ENCODE peak calls at places on chromosome 12, in ten cellular contexts. X is AG08396; F is HFF-Myc; P is HAP-1; B is RCC 7860; D is stimulated activated CD8-positive, alpha-beta memory T cell treated with anti-CD3 and anti-CD28 coated beads, Interleukin-4, amount 100 ng/mL, for 4 hours; L is amniotic stem cell; T is cardiac muscle cell; W is activated T-helper 1 cell treated with Interleukin-2 at 50 U/mL for 16 hours; I is HFFc6. M is an unnamed sample.

GRCh38 chr12:3480744-3481143 is 10.3 kb upstream of the PRMT8 start:
- DNase-seq in X (no peak), F (no peak), P (no peak), B (no peak), D (no peak), L (no peak), T (peak), W (no peak), I (no peak), M (no peak)

GRCh38 chr12:38956337-38956736 is 50.9 kb upstream of the CPNE8 start:
- DNase-seq in X (no peak), F (no peak), P (no peak), B (peak), D (no peak), L (no peak), T (no peak), W (no peak), I (no peak), M (no peak)

GRCh38 chr12:56724660-56724988 is 475 bp downstream of the NACA start:
- DNase-seq in X (no peak), F (no peak), P (peak), B (no peak), D (no peak), L (no peak), T (peak), W (no peak), I (no peak), M (peak)

GRCh38 chr12:85441740-85442139 is 161.7 kb downstream of the ALX1 start:
- DNase-seq in X (no peak), F (no peak), P (no peak), B (no peak), D (no peak), L (peak), T (no peak), W (no peak), I (no peak), M (no peak)

GRCh38 chr12:8629486-8630033 is 16.9 kb upstream of the AICDA start:
- DNase-seq in X (no peak), F (peak), P (no peak), B (peak), D (no peak), L (no peak), T (peak), W (no peak), I (no peak), M (no peak)

GRCh38 chr12:120504587-120504986 is 8.7 kb downstream of the DYNLL1 start:
- DNase-seq in X (no peak), F (no peak), P (peak), B (no peak), D (no peak), L (no peak), T (no peak), W (no peak), I (no peak), M (no peak)

GRCh38 chr12:56374726-56375597 is 12.3 kb upstream of the APOF start:
- DNase-seq in X (no peak), F (no peak), P (no peak), B (no peak), D (no peak), L (no peak), T (no peak), W (no peak), I (no peak), M (no peak)

GRCh38 chr12:54006700-54007220 is 2.0 kb upstream of the HOXC8 start:
- DNase-seq in X (no peak), F (no peak), P (no peak), B (no peak), D (no peak), L (no peak), T (no peak), W (no peak), I (no peak), M (no peak)

GRCh38 chr12:91327889-91328288 is 145.3 kb upstream of the DCN start:
- DNase-seq in X (no peak), F (no peak), P (no peak), B (no peak), D (no peak), L (no peak), T (no peak), W (no peak), I (peak), M (no peak)

GRCh38 chr12:95413576-95413975 is 60.4 kb upstream of the METAP2 start:
- DNase-seq in X (no peak), F (no peak), P (no peak), B (no peak), D (no peak), L (no peak), T (no peak), W (no peak), I (peak), M (no peak)

GRCh38 chr12:107178776-107179175 is 85.4 kb upstream of the CRY1 start:
- DNase-seq in X (no peak), F (no peak), P (no peak), B (no peak), D (no peak), L (no peak), T (no peak), W (no peak), I (no peak), M (no peak)

GRCh38 chr12:690466-690865 is 27.2 kb upstream of the NINJ2 start:
- DNase-seq in X (no peak), F (no peak), P (peak), B (no peak), D (no peak), L (no peak), T (no peak), W (no peak), I (no peak), M (no peak)

GRCh38 chr12:42332301-42332894 is 6.4 kb downstream of the PPHLN1 start:
- DNase-seq in X (peak), F (no peak), P (peak), B (peak), D (no peak), L (peak), T (peak), W (no peak), I (peak), M (no peak)

GRCh38 chr12:111570090-111570961 is 28.8 kb downstream of the ATXN2 start:
- DNase-seq in X (peak), F (peak), P (no peak), B (peak), D (no peak), L (peak), T (no peak), W (no peak), I (peak), M (no peak)

GRCh38 chr12:118727967-118728366 is 253.4 kb upstream of the SRRM4 start:
- DNase-seq in X (no peak), F (no peak), P (no peak), B (no peak), D (no peak), L (no peak), T (no peak), W (no peak), I (no peak), M (no peak)

GRCh38 chr12:21502164-21502496 is 541 bp downstream of the GOLT1B start:
- DNase-seq in X (peak), F (no peak), P (no peak), B (no peak), D (peak), L (no peak), T (peak), W (peak), I (peak), M (no peak)

GRCh38 chr12:106956048-106956935 is 585 bp downstream of the TMEM263 start:
- DNase-seq in X (peak), F (peak), P (peak), B (peak), D (peak), L (peak), T (peak), W (peak), I (peak), M (peak)

GRCh38 chr12:57692500-57692899 is 1.4 kb upstream of the OS9 start:
- DNase-seq in X (no peak), F (no peak), P (no peak), B (no peak), D (no peak), L (no peak), T (no peak), W (no peak), I (no peak), M (no peak)

GRCh38 chr12:26044592-26044991 is 80.2 kb downstream of the BHLHE41 start:
- DNase-seq in X (no peak), F (no peak), P (no peak), B (no peak), D (no peak), L (no peak), T (no peak), W (no peak), I (no peak), M (no peak)

GRCh38 chr12:104010800-104011199 is 39.2 kb downstream of the GLT8D2 start:
- DNase-seq in X (no peak), F (no peak), P (no peak), B (no peak), D (no peak), L (no peak), T (no peak), W (no peak), I (no peak), M (no peak)

GRCh38 chr12:89707992-89708792 is 446 bp downstream of the ATP2B1 start:
- DNase-seq in X (peak), F (no peak), P (peak), B (no peak), D (peak), L (no peak), T (no peak), W (peak), I (no peak), M (no peak)

GRCh38 chr12:114662512-114663177 is 21.3 kb downstream of the TBX3 start:
- DNase-seq in X (peak), F (no peak), P (peak), B (peak), D (peak), L (peak), T (peak), W (peak), I (peak), M (no peak)

GRCh38 chr12:110998971-110999370 is 78.6 kb upstream of the MYL2 start:
- DNase-seq in X (no peak), F (no peak), P (no peak), B (no peak), D (no peak), L (no peak), T (no peak), W (no peak), I (no peak), M (no peak)

GRCh38 chr12:126084480-126084879 is 1019.2 kb downstream of the AACS start:
- DNase-seq in X (no peak), F (no peak), P (no peak), B (peak), D (no peak), L (no peak), T (no peak), W (no peak), I (no peak), M (no peak)

GRCh38 chr12:8572507-8572906 is 31.8 kb upstream of the CLEC4E start:
- DNase-seq in X (no peak), F (no peak), P (no peak), B (no peak), D (no peak), L (no peak), T (no peak), W (no peak), I (no peak), M (no peak)

GRCh38 chr12:130743606-130744005 is 27.5 kb upstream of the RIMBP2 start:
- DNase-seq in X (no peak), F (no peak), P (no peak), B (no peak), D (no peak), L (no peak), T (no peak), W (no peak), I (no peak), M (no peak)

GRCh38 chr12:62194616-62195015 is 65.6 kb upstream of the USP15 start:
- DNase-seq in X (no peak), F (no peak), P (no peak), B (no peak), D (no peak), L (no peak), T (no peak), W (no peak), I (no peak), M (no peak)

GRCh38 chr12:104358353-104359003 is 54.9 kb downstream of the EID3 start:
- DNase-seq in X (peak), F (no peak), P (peak), B (peak), D (peak), L (no peak), T (peak), W (peak), I (peak), M (no peak)

GRCh38 chr12:76765598-76765997 is 1.7 kb downstream of the ZDHHC17 start:
- DNase-seq in X (no peak), F (no peak), P (no peak), B (no peak), D (no peak), L (no peak), T (no peak), W (no peak), I (no peak), M (no peak)

GRCh38 chr12:5432011-5432400 is at the start of gene NTF3:
- DNase-seq in X (peak), F (no peak), P (no peak), B (no peak), D (no peak), L (no peak), T (peak), W (no peak), I (peak), M (no peak)

GRCh38 chr12:56129210-56129691 is 1.2 kb downstream of the ESYT1 start:
- DNase-seq in X (peak), F (no peak), P (peak), B (peak), D (peak), L (peak), T (peak), W (peak), I (no peak), M (no peak)

M was measured in neuronal stem cell.